ENCODE peak calls at places on chromosomes 11 and 22, in seven cellular contexts. One of them, this sample, is unnamed.

GRCh38 chr11:69335010-69335409 is 41.1 kb downstream of the MYEOV start:
- DNase-seq in MM.1S: no peak
- DNase-seq in PC-3: no peak
- DNase-seq in HCT116: no peak
- DNase-seq in GM23338: no peak
- DNase-seq in neural progenitor cell: no peak
- DNase-seq in hepatocyte: no peak
- DNase-seq in this sample: no peak

GRCh38 chr22:19179472-19180048 is 1.0 kb upstream of the SLC25A1 start:
- DNase-seq in MM.1S: peak; percentile 87
- DNase-seq in PC-3: peak; percentile 69
- DNase-seq in HCT116: peak; percentile 57
- DNase-seq in GM23338: peak; percentile 89
- DNase-seq in neural progenitor cell: peak; percentile 90
- DNase-seq in hepatocyte: peak; percentile 92
- DNase-seq in this sample: peak; percentile 90

GRCh38 chr11:61787928-61788491 is 4.4 kb downstream of the TMEM258 start:
- DNase-seq in MM.1S: no peak
- DNase-seq in PC-3: peak; percentile 48
- DNase-seq in HCT116: peak; percentile 48
- DNase-seq in GM23338: peak; percentile 90
- DNase-seq in neural progenitor cell: peak; percentile 79
- DNase-seq in hepatocyte: peak; percentile 90
- DNase-seq in this sample: peak; percentile 61

GRCh38 chr11:5293028-5293427 is 8.7 kb downstream of the OR51B4 start:
- DNase-seq in MM.1S: no peak
- DNase-seq in PC-3: peak; percentile 6
- DNase-seq in HCT116: no peak
- DNase-seq in GM23338: no peak
- DNase-seq in neural progenitor cell: no peak
- DNase-seq in hepatocyte: no peak
- DNase-seq in this sample: no peak

GRCh38 chr11:7749456-7749855 is 43.2 kb upstream of the OVCH2 start:
- DNase-seq in MM.1S: no peak
- DNase-seq in PC-3: no peak
- DNase-seq in HCT116: no peak
- DNase-seq in GM23338: no peak
- DNase-seq in neural progenitor cell: no peak
- DNase-seq in hepatocyte: no peak
- DNase-seq in this sample: no peak

GRCh38 chr11:105046898-105047579 is 1.9 kb upstream of the CARD16 start:
- DNase-seq in MM.1S: no peak
- DNase-seq in PC-3: peak; percentile 96
- DNase-seq in HCT116: no peak
- DNase-seq in GM23338: peak; percentile 11
- DNase-seq in neural progenitor cell: no peak
- DNase-seq in hepatocyte: peak; percentile 78
- DNase-seq in this sample: peak; percentile 96

GRCh38 chr11:16905375-16905774 is 108.8 kb downstream of the PLEKHA7 start:
- DNase-seq in MM.1S: no peak
- DNase-seq in PC-3: no peak
- DNase-seq in HCT116: no peak
- DNase-seq in GM23338: no peak
- DNase-seq in neural progenitor cell: no peak
- DNase-seq in hepatocyte: no peak
- DNase-seq in this sample: no peak

GRCh38 chr22:17957683-17958082 is 66.7 kb downstream of the MICAL3 start:
- DNase-seq in MM.1S: no peak
- DNase-seq in PC-3: no peak
- DNase-seq in HCT116: no peak
- DNase-seq in GM23338: no peak
- DNase-seq in neural progenitor cell: no peak
- DNase-seq in hepatocyte: no peak
- DNase-seq in this sample: peak; percentile 23

GRCh38 chr11:14774738-14775137 is 117.3 kb downstream of the CYP2R1 start:
- DNase-seq in MM.1S: no peak
- DNase-seq in PC-3: peak; percentile 57
- DNase-seq in HCT116: no peak
- DNase-seq in GM23338: peak; percentile 19
- DNase-seq in neural progenitor cell: no peak
- DNase-seq in hepatocyte: peak; percentile 6
- DNase-seq in this sample: no peak

GRCh38 chr11:33324211-33324985 is 67.2 kb downstream of the HIPK3 start:
- DNase-seq in MM.1S: no peak
- DNase-seq in PC-3: no peak
- DNase-seq in HCT116: no peak
- DNase-seq in GM23338: no peak
- DNase-seq in neural progenitor cell: no peak
- DNase-seq in hepatocyte: no peak
- DNase-seq in this sample: no peak

GRCh38 chr11:91869751-91870150 is 354.9 kb upstream of the FAT3 start:
- DNase-seq in MM.1S: no peak
- DNase-seq in PC-3: no peak
- DNase-seq in HCT116: no peak
- DNase-seq in GM23338: no peak
- DNase-seq in neural progenitor cell: no peak
- DNase-seq in hepatocyte: no peak
- DNase-seq in this sample: no peak

GRCh38 chr11:3189193-3189843 is 24.2 kb upstream of the OSBPL5 start:
- DNase-seq in MM.1S: no peak
- DNase-seq in PC-3: no peak
- DNase-seq in HCT116: no peak
- DNase-seq in GM23338: peak; percentile 74
- DNase-seq in neural progenitor cell: peak; percentile 73
- DNase-seq in hepatocyte: no peak
- DNase-seq in this sample: no peak

GRCh38 chr11:34810107-34810562 is 106.0 kb downstream of the APIP start:
- DNase-seq in MM.1S: no peak
- DNase-seq in PC-3: no peak
- DNase-seq in HCT116: no peak
- DNase-seq in GM23338: no peak
- DNase-seq in neural progenitor cell: no peak
- DNase-seq in hepatocyte: no peak
- DNase-seq in this sample: no peak

DNA sequence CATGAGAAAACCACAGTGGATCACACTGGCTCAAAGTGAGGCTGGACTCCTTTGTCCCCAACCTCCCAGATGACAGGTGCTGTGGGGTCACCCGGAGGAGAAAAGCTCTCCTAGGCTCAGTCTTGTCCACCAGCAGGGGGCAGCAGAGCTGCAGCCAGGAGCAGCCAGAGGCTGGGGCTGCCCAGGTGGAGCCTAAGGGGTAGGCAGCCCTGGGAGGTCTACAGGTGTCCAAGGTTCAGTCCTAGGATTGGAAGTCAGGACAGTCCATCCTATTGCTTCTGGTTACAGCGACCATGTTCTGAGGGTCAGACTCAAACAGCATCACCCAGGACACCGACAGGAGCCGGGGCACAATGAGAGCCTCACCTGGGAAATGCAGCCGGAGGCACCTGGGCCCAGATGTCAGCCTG is 77.6 kb upstream of the IGLL5 start:
- DNase-seq in MM.1S: no peak
- DNase-seq in PC-3: no peak
- DNase-seq in HCT116: peak; percentile 36
- DNase-seq in GM23338: no peak
- DNase-seq in neural progenitor cell: peak; percentile 82
- DNase-seq in hepatocyte: peak; percentile 77
- DNase-seq in this sample: no peak
- TF ChIP-seq EZH2phosphoT487 in MM.1S: no peak
- TF ChIP-seq EZH2phosphoT487 in PC-3: no peak
- TF ChIP-seq EZH2phosphoT487 in HCT116: no peak
- TF ChIP-seq EZH2phosphoT487 in GM23338: no peak
- TF ChIP-seq EZH2phosphoT487 in neural progenitor cell: no peak
- TF ChIP-seq EZH2phosphoT487 in hepatocyte: no peak
- TF ChIP-seq EZH2phosphoT487 in this sample: no peak

GRCh38 chr11:76208829-76209670 is 2.7 kb upstream of the WNT11 start:
- DNase-seq in MM.1S: peak; percentile 79
- DNase-seq in PC-3: peak; percentile 73
- DNase-seq in HCT116: no peak
- DNase-seq in GM23338: peak; percentile 89
- DNase-seq in neural progenitor cell: peak; percentile 92
- DNase-seq in hepatocyte: peak; percentile 88
- DNase-seq in this sample: peak; percentile 64

GRCh38 chr11:76208438-76208828 is 2.1 kb upstream of the WNT11 start:
- DNase-seq in MM.1S: no peak
- DNase-seq in PC-3: peak; percentile 18
- DNase-seq in HCT116: no peak
- DNase-seq in GM23338: no peak
- DNase-seq in neural progenitor cell: no peak
- DNase-seq in hepatocyte: no peak
- DNase-seq in this sample: no peak

GRCh38 chr11:76210920-76211851 is 4.9 kb upstream of the WNT11 start:
- DNase-seq in MM.1S: no peak
- DNase-seq in PC-3: no peak
- DNase-seq in HCT116: no peak
- DNase-seq in GM23338: peak; percentile 65
- DNase-seq in neural progenitor cell: no peak
- DNase-seq in hepatocyte: no peak
- DNase-seq in this sample: no peak

GRCh38 chr11:76209671-76209955 is 3.3 kb upstream of the WNT11 start:
- DNase-seq in MM.1S: peak; percentile 12
- DNase-seq in PC-3: no peak
- DNase-seq in HCT116: no peak
- DNase-seq in GM23338: no peak
- DNase-seq in neural progenitor cell: no peak
- DNase-seq in hepatocyte: no peak
- DNase-seq in this sample: peak; percentile 21

GRCh38 chr11:76209956-76210885 is 3.9 kb upstream of the WNT11 start:
- DNase-seq in MM.1S: peak; percentile 22
- DNase-seq in PC-3: peak; percentile 49
- DNase-seq in HCT116: no peak
- DNase-seq in GM23338: peak; percentile 54
- DNase-seq in neural progenitor cell: peak; percentile 81
- DNase-seq in hepatocyte: peak; percentile 86
- DNase-seq in this sample: peak; percentile 87
- TF ChIP-seq EZH2 in MM.1S: no peak
- TF ChIP-seq EZH2 in PC-3: no peak
- TF ChIP-seq EZH2 in HCT116: no peak
- TF ChIP-seq EZH2 in GM23338: peak; percentile 66
- TF ChIP-seq EZH2 in neural progenitor cell: peak; percentile 82
- TF ChIP-seq EZH2 in hepatocyte: peak; percentile 5
- TF ChIP-seq EZH2 in this sample: no peak

DNA sequence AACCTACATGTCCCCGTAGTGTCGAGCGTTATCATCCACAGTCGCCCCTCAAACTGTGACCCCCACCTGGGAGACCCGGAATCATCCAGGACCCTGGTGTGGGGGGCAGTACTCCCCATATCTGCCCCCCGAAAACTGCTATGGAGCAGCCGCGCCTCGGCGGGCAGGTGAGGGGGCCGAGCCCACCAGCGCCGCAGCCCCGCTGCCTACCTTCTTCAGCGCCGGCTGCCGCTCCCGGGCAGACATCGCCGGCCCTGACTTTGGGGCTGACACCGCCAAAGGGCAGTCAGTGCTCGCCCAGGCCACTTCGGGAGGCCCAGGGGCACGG is 825 bp downstream of the ARHGAP20 start:
- DNase-seq in MM.1S: no peak
- DNase-seq in PC-3: no peak
- DNase-seq in HCT116: no peak
- DNase-seq in GM23338: no peak
- DNase-seq in neural progenitor cell: no peak
- DNase-seq in hepatocyte: no peak
- DNase-seq in this sample: no peak
- H3K4me3 ChIP-seq in MM.1S: peak overlapping the region; percentile 76
- H3K4me3 ChIP-seq in PC-3: peak overlapping the region; percentile 46
- H3K4me3 ChIP-seq in HCT116: no peak overlapping the region
- H3K4me3 ChIP-seq in GM23338: peak overlapping the region; percentile 82
- H3K4me3 ChIP-seq in neural progenitor cell: peak overlapping the region; percentile 65
- H3K4me3 ChIP-seq in hepatocyte: peak overlapping the region; percentile 81
- H3K4me3 ChIP-seq in this sample: peak overlapping the region; percentile 78

GRCh38 chr11:129911298-129911697 is 15.9 kb upstream of the NFRKB start:
- DNase-seq in MM.1S: no peak
- DNase-seq in PC-3: peak; percentile 43
- DNase-seq in HCT116: no peak
- DNase-seq in GM23338: no peak
- DNase-seq in neural progenitor cell: no peak
- DNase-seq in hepatocyte: no peak
- DNase-seq in this sample: peak; percentile 20
- TF ChIP-seq EZH2phosphoT487 in MM.1S: no peak
- TF ChIP-seq EZH2phosphoT487 in PC-3: no peak
- TF ChIP-seq EZH2phosphoT487 in HCT116: no peak
- TF ChIP-seq EZH2phosphoT487 in GM23338: no peak
- TF ChIP-seq EZH2phosphoT487 in neural progenitor cell: no peak
- TF ChIP-seq EZH2phosphoT487 in hepatocyte: no peak
- TF ChIP-seq EZH2phosphoT487 in this sample: no peak